ENCODE peak calls at places on chromosomes 16 and 17, in eight cellular contexts. O, R, A, H, C, L, J and P are unnamed samples. For H3K27me3, the result is how much of the 10 kb centered on the place peaks cover.

GRCh38 chr17:32503251-32504165 is 16.7 kb downstream of the CDK5R1 start:
- DNase-seq in C (no peak), L (no peak), A (no peak), J (peak), R (no peak), H (no peak), O (peak), P (no peak)

GRCh38 chr17:31433091-31433790 is 41.8 kb downstream of the RAB11FIP4 start:
- DNase-seq in J (no peak), A (no peak), L (no peak), C (no peak), H (no peak), R (no peak), O (peak), P (no peak)

GRCh38 chr17:41917192-41917591 is 1.6 kb downstream of the ACLY start:
- DNase-seq in L (peak), O (no peak), A (peak), H (no peak), C (no peak), J (peak), R (no peak), P (no peak)

GRCh38 chr16:20023190-20023589 is 50.5 kb downstream of the GPR139 start:
- DNase-seq in J (peak), C (no peak), R (no peak), H (no peak), O (no peak), A (no peak), L (no peak), P (no peak)

GRCh38 chr17:56596741-56597494 is 3.4 kb downstream of the NOG start:
- DNase-seq in R (no peak), H (no peak), L (no peak), O (no peak), C (peak), A (no peak), J (peak), P (no peak)

GRCh38 chr16:46822270-46822669 is 8.7 kb downstream of the C16orf87 start:
- DNase-seq in L (no peak), O (no peak), J (peak), H (no peak), C (no peak), R (no peak), A (no peak), P (no peak)

GRCh38 chr16:53099318-53100130 is 44.7 kb downstream of the CHD9 start:
- DNase-seq in L (peak), O (peak), R (peak), J (peak), H (peak), A (peak), C (peak), P (peak)

GRCh38 chr16:29821663-29822115 is 1.4 kb downstream of the MVP start:
- DNase-seq in C (no peak), O (no peak), J (peak), L (no peak), H (peak), A (no peak), R (peak), P (no peak)

GRCh38 chr16:89084411-89084810 is 9.2 kb upstream of the ACSF3 start:
- DNase-seq in H (no peak), O (no peak), C (no peak), R (no peak), A (peak), J (peak), L (no peak), P (no peak)

GRCh38 chr16:84479716-84480450 is 24.6 kb downstream of the MEAK7 start:
- DNase-seq in O (no peak), J (no peak), H (no peak), A (no peak), C (no peak), R (no peak), L (no peak), P (no peak)

DNA sequence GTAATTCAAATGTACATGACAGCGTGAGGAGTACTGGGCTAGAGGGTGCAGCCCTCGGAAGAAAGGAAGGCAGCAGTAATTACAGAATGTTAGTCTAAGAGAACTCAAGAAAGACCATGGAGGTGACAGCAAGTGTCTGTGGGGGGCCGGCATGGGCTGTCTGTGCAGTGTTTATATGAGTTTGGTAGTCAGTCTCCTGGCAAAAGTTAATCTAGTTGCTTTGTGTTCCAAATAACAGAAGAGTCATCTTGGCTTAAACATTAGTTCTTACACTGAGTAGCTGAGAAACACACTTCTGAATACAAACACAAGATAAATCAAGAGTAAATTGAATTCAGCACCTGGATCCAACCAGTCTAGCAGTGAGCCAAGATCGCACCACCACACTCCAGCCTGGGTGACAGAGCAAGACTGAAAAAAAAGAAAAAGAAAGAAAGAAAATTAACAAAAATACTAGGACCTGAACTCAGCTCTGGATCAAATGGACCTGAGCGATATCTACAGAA is 189.3 kb upstream of the COX10 start:
- DNase-seq in A (no peak), O (no peak), J (no peak), L (no peak), C (no peak), H (no peak), R (no peak), P (no peak)
- H3K27me3 ChIP-seq in A (under half), O (under half), J (under half), L (under half), C (under half), H (under half), R (under half), P (under half)

GRCh38 chr16:54285414-54286066 is 1.0 kb downstream of the IRX3 start:
- DNase-seq in A (no peak), C (peak), J (peak), R (no peak), O (no peak), H (no peak), L (peak), P (no peak)
- H3K27ac ChIP-seq in A (no peak), C (no peak), J (peak), R (no peak), O (no peak), H (peak), L (peak), P (no peak)

GRCh38 chr17:61423967-61424649 is 24.5 kb downstream of the TBX2 start:
- DNase-seq in C (no peak), A (no peak), J (no peak), O (no peak), R (no peak), L (no peak), H (no peak), P (no peak)

GRCh38 chr17:61421460-61421859 is 21.8 kb downstream of the TBX2 start:
- DNase-seq in H (no peak), A (no peak), R (no peak), C (no peak), L (no peak), J (no peak), O (no peak), P (no peak)

GRCh38 chr17:61420745-61421398 is 21.2 kb downstream of the TBX2 start:
- DNase-seq in C (no peak), A (no peak), H (no peak), J (no peak), R (no peak), L (no peak), O (no peak), P (no peak)

GRCh38 chr17:61422116-61422799 is 22.6 kb downstream of the TBX2 start:
- DNase-seq in H (no peak), J (no peak), C (no peak), L (no peak), A (no peak), O (no peak), R (no peak), P (no peak)

DNA sequence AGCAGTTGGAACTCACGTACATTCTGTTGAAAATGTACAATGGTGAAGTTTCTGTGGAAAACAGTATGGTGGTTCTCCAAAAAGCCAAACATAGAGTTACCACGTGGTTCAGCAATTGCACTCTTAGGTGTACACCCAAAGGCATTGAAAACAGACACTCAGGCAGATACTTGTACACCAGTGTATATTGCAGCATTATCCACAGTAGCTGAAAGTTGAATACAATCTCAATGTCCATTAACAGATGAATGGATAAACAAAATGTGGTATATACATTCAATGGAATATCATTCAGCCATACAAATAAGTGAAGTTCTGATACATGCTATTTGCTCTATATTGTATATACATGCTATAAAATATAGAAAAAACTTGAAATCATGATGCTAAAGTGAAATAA is 23.2 kb downstream of the TBX2 start:
- DNase-seq in O (no peak), R (no peak), J (no peak), L (no peak), A (no peak), C (no peak), H (no peak), P (no peak)
- H3K27me3 ChIP-seq in O (under half), R (under half), J (under half), L (under half), A (under half), C (under half), H (under half), P (under half)

GRCh38 chr16:70381604-70382342 is 35.1 kb downstream of the DDX19A start:
- DNase-seq in A (no peak), H (peak), L (no peak), O (no peak), C (no peak), J (no peak), R (no peak), P (no peak)

GRCh38 chr16:70380919-70381603 is 34.4 kb downstream of the DDX19A start:
- DNase-seq in J (peak), H (peak), R (peak), O (peak), L (peak), A (peak), C (peak), P (peak)

GRCh38 chr16:70377782-70378181 is 31.1 kb downstream of the DDX19A start:
- DNase-seq in R (no peak), L (no peak), J (no peak), O (no peak), A (no peak), H (no peak), C (no peak), P (no peak)

GRCh38 chr16:70378869-70379493 is 32.3 kb downstream of the DDX19A start:
- DNase-seq in L (no peak), R (no peak), O (no peak), J (no peak), A (no peak), H (no peak), C (no peak), P (no peak)

GRCh38 chr16:70380205-70380918 is 33.7 kb downstream of the DDX19A start:
- DNase-seq in J (peak), R (peak), C (peak), H (peak), L (peak), A (peak), O (peak), P (peak)
- H3K27ac ChIP-seq in J (peak), R (no peak), C (no peak), H (peak), L (peak), A (peak), O (peak), P (peak)